ENCODE peak calls at places on chromosome 15, in nine cellular contexts. D, F, W, I, T, K, B, S and J are unnamed samples.
A peak's percentile ranks its signal among the peaks of the same experiment; 100 is the strongest.

GRCh38 chr15:59157840-59158700 is 48.6 kb upstream of the LDHAL6B start:
- DNase-seq in D (no peak), B (no peak), I (no peak), W (no peak), F (no peak), T (no peak), K (no peak), S (no peak), J (no peak)

GRCh38 chr15:63234479-63234878 is 42.9 kb upstream of the APH1B start:
- DNase-seq in W (peak; percentile 81), T (peak; percentile 30), F (no peak), K (peak; percentile 48), B (peak; percentile 44), D (peak; percentile 60), I (peak; percentile 26), S (peak; percentile 89), J (peak; percentile 71)

GRCh38 chr15:58873267-58873666 is 60.2 kb downstream of the SLTM start:
- DNase-seq in T (no peak), W (no peak), F (no peak), S (no peak), K (no peak), D (no peak), I (no peak), B (no peak), J (no peak)

GRCh38 chr15:62344806-62345539 is 179.9 kb upstream of the C2CD4B start:
- DNase-seq in F (peak; percentile 80), D (no peak), W (no peak), K (no peak), S (peak; percentile 68), B (peak; percentile 80), T (no peak), I (peak; percentile 88), J (no peak)

GRCh38 chr15:77616072-77616471 is 16.6 kb downstream of the LINGO1 start:
- DNase-seq in S (no peak), K (no peak), F (no peak), T (no peak), I (no peak), W (no peak), D (no peak), B (no peak), J (no peak)

GRCh38 chr15:101126618-101127502 is 125.0 kb downstream of the CHSY1 start:
- DNase-seq in T (no peak), S (no peak), W (no peak), D (no peak), F (peak; percentile 70), K (no peak), B (no peak), I (no peak), J (no peak)

GRCh38 chr15:67981118-67981685 is 72.9 kb upstream of the PIAS1 start:
- DNase-seq in D (no peak), T (no peak), K (no peak), S (no peak), I (no peak), W (no peak), B (no peak), F (no peak), J (no peak)

GRCh38 chr15:90909976-90910375 is 6.9 kb downstream of the MAN2A2 start:
- DNase-seq in K (no peak), D (no peak), T (no peak), S (no peak), I (no peak), B (no peak), F (peak; percentile 72), W (no peak), J (no peak)

GRCh38 chr15:99443768-99444446 is 121.9 kb upstream of the MEF2A start:
- DNase-seq in S (no peak), K (peak; percentile 11), W (peak; percentile 57), B (no peak), I (no peak), D (no peak), F (no peak), T (peak; percentile 8), J (no peak)

GRCh38 chr15:61915640-61916039 is 144.6 kb downstream of the VPS13C start:
- DNase-seq in B (no peak), T (no peak), F (no peak), D (peak; percentile 34), S (no peak), K (no peak), I (no peak), W (no peak), J (no peak)

GRCh38 chr15:80816049-80816653 is 37.0 kb downstream of the CEMIP start:
- DNase-seq in K (no peak), W (no peak), D (no peak), S (no peak), B (no peak), F (no peak), T (no peak), I (no peak), J (no peak)

GRCh38 chr15:56942118-56942517 is 23.7 kb downstream of the TCF12 start:
- DNase-seq in F (no peak), I (no peak), B (no peak), S (no peak), W (no peak), K (no peak), T (no peak), D (no peak), J (no peak)

GRCh38 chr15:63382966-63383710 is 1.5 kb upstream of the CA12 start:
- DNase-seq in B (no peak), F (no peak), I (no peak), T (no peak), D (no peak), W (no peak), K (no peak), S (no peak), J (no peak)

GRCh38 chr15:101063212-101063611 is 144.1 kb downstream of the LRRK1 start:
- DNase-seq in W (peak; percentile 13), K (no peak), S (no peak), I (no peak), F (peak; percentile 68), B (no peak), D (peak; percentile 9), T (no peak), J (no peak)

GRCh38 chr15:58232273-58233065 is 94.3 kb downstream of the AQP9 start:
- DNase-seq in K (no peak), F (no peak), W (no peak), B (no peak), D (no peak), I (no peak), T (no peak), S (no peak), J (no peak)

GRCh38 chr15:69049976-69050375 is 35.5 kb downstream of the NOX5 start:
- DNase-seq in B (no peak), W (no peak), F (no peak), D (no peak), T (no peak), S (no peak), I (no peak), K (no peak), J (no peak)
- H3K4me1 ChIP-seq in B (no peaks in the 10 kb centered on the region), W (no peaks in the 10 kb centered on the region), F (no peaks in the 10 kb centered on the region), D (no peaks in the 10 kb centered on the region), T (no peaks in the 10 kb centered on the region), S (peaks cover 13% of the 10 kb centered on the region), I (peaks cover 11% of the 10 kb centered on the region), K (no peaks in the 10 kb centered on the region), J (no peaks in the 10 kb centered on the region)

DNA sequence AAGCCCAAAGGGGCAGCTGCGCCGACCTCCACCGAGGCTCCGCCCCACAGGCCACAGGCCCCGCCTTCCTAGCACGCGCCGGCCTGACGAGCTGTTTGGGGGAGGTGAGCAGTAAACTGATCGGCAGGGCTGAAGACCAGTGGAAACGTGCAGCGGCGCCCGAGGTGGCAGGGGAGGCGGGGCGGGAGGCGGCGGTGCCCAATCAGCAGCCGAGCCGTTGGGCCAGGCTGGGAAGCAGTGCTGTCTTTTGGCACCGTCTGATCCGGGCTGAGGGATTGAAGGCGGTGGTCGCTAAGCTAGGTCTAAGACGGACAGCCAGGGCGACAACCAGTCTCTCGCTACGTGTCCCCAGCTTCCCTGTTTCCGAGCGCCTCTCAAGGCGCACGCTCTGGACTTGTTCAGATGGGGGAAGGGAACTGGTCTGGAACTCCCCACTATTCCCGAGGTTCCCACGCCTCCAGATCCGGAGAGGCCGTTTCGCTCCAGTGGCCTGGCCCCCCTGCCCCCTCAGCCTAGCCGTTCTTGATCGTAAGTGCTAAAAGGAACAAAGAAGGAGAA is at the start of gene FMN1:
- DNase-seq in I (peak; percentile 90), T (peak; percentile 54), K (peak; percentile 87), D (peak; percentile 95), S (peak; percentile 97), W (peak; percentile 95), F (peak; percentile 96), B (peak; percentile 94), J (peak; percentile 82)
- TF ChIP-seq POLR2A in I (no peak), T (no peak), K (peak; percentile 31), D (no peak), S (no peak), W (no peak), F (no peak), B (no peak), J (peak; percentile 7)

GRCh38 chr15:65303687-65304392 is 637 bp upstream of the RNU5B-1 start:
- DNase-seq in I (no peak), K (peak; percentile 79), B (peak; percentile 83), D (peak; percentile 81), S (peak; percentile 53), F (peak; percentile 85), W (peak; percentile 88), T (peak; percentile 74), J (no peak)
- TF ChIP-seq CTCF in I (peak; percentile 91), K (no peak), B (no peak), D (no peak), S (no peak), F (no peak), W (peak; percentile 83), T (peak; percentile 93), J (peak; percentile 95)

GRCh38 chr15:60572462-60573214 is 93.7 kb upstream of the ICE2 start:
- DNase-seq in D (no peak), I (no peak), W (no peak), T (no peak), F (no peak), K (no peak), S (no peak), B (no peak), J (no peak)
- H3K4me1 ChIP-seq in D (no peaks in the 10 kb centered on the region), I (peaks cover 19% of the 10 kb centered on the region), W (peaks cover 35% of the 10 kb centered on the region), T (no peaks in the 10 kb centered on the region), F (peaks cover 12% of the 10 kb centered on the region), K (no peaks in the 10 kb centered on the region), S (no peaks in the 10 kb centered on the region), B (peaks cover 63% of the 10 kb centered on the region), J (peaks cover 24% of the 10 kb centered on the region)

GRCh38 chr15:40956543-40956982 is 3.3 kb downstream of the CHAC1 start:
- DNase-seq in I (no peak), W (no peak), B (no peak), S (no peak), F (peak; percentile 40), D (peak; percentile 54), K (no peak), T (no peak), J (no peak)
- TF ChIP-seq POLR2A in I (no peak), W (no peak), B (no peak), S (no peak), F (no peak), D (no peak), K (no peak), T (no peak), J (no peak)